ENCODE peak calls at places on chromosomes 11 and 22, in six cellular contexts. I is endothelial cell of umbilical vein, R is mammary epithelial cell, F is fibroblast of lung, T is SK-N-SH, S is H1. A is an unnamed sample.

GRCh38 chr11:2151500-2152257 is 9.3 kb downstream of the INS start:
- DNase-seq in T (peak; percentile 90), F (peak; percentile 71), S (peak; percentile 91), R (peak; percentile 36), I (peak; percentile 74), A (peak; percentile 80)

GRCh38 chr11:120344302-120345004 is 8.2 kb downstream of the ARHGEF12 start:
- DNase-seq in T (no peak), S (no peak), I (no peak), R (peak; percentile 83), F (peak; percentile 52), A (peak; percentile 75)

GRCh38 chr11:65321076-65321475 is 6.4 kb downstream of the CDC42EP2 start:
- DNase-seq in I (no peak), S (no peak), R (no peak), F (no peak), T (no peak), A (no peak)

GRCh38 chr22:42595434-42595833 is 19.2 kb downstream of the POLDIP3 start:
- DNase-seq in S (no peak), F (no peak), I (no peak), R (no peak), T (no peak), A (no peak)

GRCh38 chr11:70719516-70719915 is 321.2 kb downstream of the CTTN start:
- DNase-seq in I (no peak), T (no peak), R (no peak), S (no peak), F (no peak), A (no peak)

GRCh38 chr11:79258606-79259005 is 182.2 kb downstream of the TENM4 start:
- DNase-seq in I (no peak), R (no peak), T (no peak), F (no peak), S (no peak), A (no peak)

GRCh38 chr22:30940655-30941362 is 27.8 kb downstream of the MORC2 start:
- DNase-seq in R (no peak), F (no peak), S (no peak), T (no peak), I (no peak), A (no peak)

GRCh38 chr22:35725521-35725920 is 7.8 kb downstream of the APOL5 start:
- DNase-seq in S (no peak), R (no peak), T (no peak), I (no peak), F (no peak), A (no peak)

GRCh38 chr22:37312549-37313183 is 30.4 kb downstream of the CYTH4 start:
- DNase-seq in T (no peak), R (no peak), F (no peak), S (no peak), I (no peak), A (no peak)

GRCh38 chr11:33730716-33731115 is 5.5 kb downstream of the CD59 start:
- DNase-seq in I (no peak), S (no peak), F (no peak), T (no peak), R (no peak), A (no peak)

GRCh38 chr11:102347526-102348331 is 715 bp downstream of the BIRC2 start:
- DNase-seq in F (peak; percentile 55), S (no peak), I (peak; percentile 54), T (peak; percentile 27), R (peak; percentile 64), A (peak; percentile 40)

GRCh38 chr11:132838621-132839020 is 693.7 kb downstream of the OPCML start:
- DNase-seq in R (peak; percentile 19), F (peak; percentile 45), T (no peak), S (no peak), I (no peak), A (no peak)

GRCh38 chr11:2928605-2929510 is at the start of gene PHLDA2:
- DNase-seq in F (peak; percentile 77), S (peak; percentile 75), I (peak; percentile 59), R (peak; percentile 74), T (peak; percentile 74), A (no peak)

GRCh38 chr11:4697583-4697982 is at the start of gene OR51E2:
- DNase-seq in R (peak; percentile 8), T (no peak), S (no peak), F (no peak), I (no peak), A (no peak)

GRCh38 chr11:44842219-44842618 is 108.5 kb downstream of the TP53I11 start:
- DNase-seq in R (no peak), F (peak; percentile 65), T (no peak), S (no peak), I (no peak), A (no peak)

GRCh38 chr11:76631566-76632308 is 38.8 kb downstream of the LRRC32 start:
- DNase-seq in T (no peak), S (no peak), R (no peak), I (peak; percentile 74), F (no peak), A (no peak)

GRCh38 chr22:16838073-16838472 is 12.9 kb upstream of the XKR3 start:
- DNase-seq in F (no peak), S (no peak), T (no peak), I (no peak), R (no peak), A (no peak)

GRCh38 chr11:35173011-35173511 is 34.1 kb downstream of the CD44 start:
- DNase-seq in S (no peak), R (no peak), F (peak; percentile 87), I (no peak), T (no peak), A (no peak)

GRCh38 chr11:116794851-116795250 is 3.2 kb upstream of the APOA5 start:
- DNase-seq in R (no peak), I (no peak), S (no peak), T (no peak), F (no peak), A (no peak)

GRCh38 chr11:64248578-64248977 is 1.8 kb upstream of the PPP1R14B start:
- DNase-seq in S (peak; percentile 70), F (no peak), T (no peak), R (no peak), I (no peak), A (no peak)

GRCh38 chr22:36017661-36018091 is 10.9 kb downstream of the RBFOX2 start:
- DNase-seq in R (no peak), F (no peak), T (peak; percentile 68), I (no peak), S (no peak), A (no peak)

GRCh38 chr11:60852639-60853468 is 2.9 kb downstream of the PTGDR2 start:
- DNase-seq in S (peak; percentile 60), F (no peak), R (no peak), I (no peak), T (no peak), A (no peak)

GRCh38 chr22:20011993-20012740 is 4.5 kb downstream of the ARVCF start:
- DNase-seq in R (no peak), I (no peak), T (no peak), S (no peak), F (no peak), A (no peak)

GRCh38 chr11:967995-968751 is 42.5 kb downstream of the AP2A2 start:
- DNase-seq in R (no peak), T (no peak), S (no peak), F (no peak), I (no peak), A (no peak)

GRCh38 chr11:8383227-8383626 is 119.5 kb upstream of the LMO1 start:
- DNase-seq in I (no peak), R (no peak), T (no peak), S (no peak), F (no peak), A (no peak)

GRCh38 chr11:3959015-3959917 is 103.8 kb downstream of the STIM1 start:
- DNase-seq in I (no peak), S (no peak), F (peak; percentile 33), R (peak; percentile 79), T (no peak), A (no peak)

GRCh38 chr11:102244681-102245409 is 72.4 kb upstream of the BIRC3 start:
- DNase-seq in R (peak; percentile 95), T (no peak), F (peak; percentile 69), I (no peak), S (no peak), A (no peak)

DNA sequence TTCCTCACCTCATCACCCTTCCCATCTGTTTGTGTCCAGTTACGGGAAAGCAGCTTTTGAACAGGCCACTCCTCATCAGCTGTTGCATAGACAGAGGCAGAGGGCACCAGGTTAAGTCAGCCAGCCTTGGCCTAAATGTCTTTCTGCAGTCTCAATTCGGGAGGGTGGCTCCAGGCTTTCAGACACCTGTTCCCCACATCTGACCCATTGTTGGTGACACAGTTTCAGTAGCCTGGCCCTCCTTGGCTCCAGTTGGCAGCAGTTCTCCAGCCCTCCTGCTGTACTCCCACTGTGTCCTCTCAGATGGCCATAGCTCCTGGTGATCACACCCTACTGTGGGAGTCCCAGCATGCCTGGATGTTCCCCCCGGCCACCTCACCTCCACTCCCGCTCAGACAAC is 70.8 kb upstream of the MYOD1 start:
- DNase-seq in I (no peak), S (no peak), R (no peak), T (no peak), F (no peak), A (no peak)
- H3K9ac ChIP-seq in I (no peak overlapping the region), S (no peak overlapping the region), R (no peak overlapping the region), T (no peak overlapping the region), F (no peak overlapping the region), A (no peak overlapping the region)

DNA sequence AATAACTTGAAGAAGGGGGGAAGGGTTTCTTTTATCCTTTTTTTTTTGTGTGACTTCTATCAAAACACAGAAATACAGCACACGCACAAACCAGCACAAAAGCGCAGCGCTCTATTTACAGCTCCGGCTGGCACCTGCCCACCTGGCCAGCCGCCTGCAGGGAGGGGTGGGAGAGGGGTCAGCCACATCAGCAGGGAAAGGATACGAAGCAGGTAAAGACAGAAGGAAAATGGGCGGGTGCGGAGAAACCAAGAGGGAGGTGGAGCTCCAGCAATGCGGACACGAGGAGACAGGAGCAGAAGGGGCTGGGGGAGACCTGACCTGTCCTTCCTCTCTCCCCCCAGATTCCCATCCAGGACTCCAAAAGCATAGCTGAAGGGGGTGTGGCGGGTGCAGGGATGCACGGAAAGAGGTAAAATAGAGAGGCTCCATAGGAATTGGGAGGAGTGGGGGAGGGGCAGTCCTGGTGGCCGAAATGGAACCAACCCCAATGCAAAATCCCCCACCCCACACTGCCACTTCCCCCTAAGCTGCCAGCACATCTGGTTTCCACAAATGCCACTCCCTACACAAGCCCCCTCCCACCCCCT is 14.1 kb downstream of the CXCR5 start:
- DNase-seq in I (no peak), S (no peak), F (no peak), R (no peak), T (no peak), A (no peak)
- H3K4me2 ChIP-seq in I (no peak overlapping the region), S (no peak overlapping the region), F (no peak overlapping the region), R (no peak overlapping the region), T (no peak overlapping the region), A (no peak overlapping the region)

GRCh38 chr22:49367016-49367697 is 460.5 kb downstream of the BRD1 start:
- DNase-seq in F (no peak), T (no peak), I (no peak), R (no peak), S (no peak), A (no peak)
- H3K9ac ChIP-seq in F (no peak overlapping the region), T (no peak overlapping the region), I (no peak overlapping the region), R (no peak overlapping the region), S (no peak overlapping the region), A (no peak overlapping the region)

DNA sequence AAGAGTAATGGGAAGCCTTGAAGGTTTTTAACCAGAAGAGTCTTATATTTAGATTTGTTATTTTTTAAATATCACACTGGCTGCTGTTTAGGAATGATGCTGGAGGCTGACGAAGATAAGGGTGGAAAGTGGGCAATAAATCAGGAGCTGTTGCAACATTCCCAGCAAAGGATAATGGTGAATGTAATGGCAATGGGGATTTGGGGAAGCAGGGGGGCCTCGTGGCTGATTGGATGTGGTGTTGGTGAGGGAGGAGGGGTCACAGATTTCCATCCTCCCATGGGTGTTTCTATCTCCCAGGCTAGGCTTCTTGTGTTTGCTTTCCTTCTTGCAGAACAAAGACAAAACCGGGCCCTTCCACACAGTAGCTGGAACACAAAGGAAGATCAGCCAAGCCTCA is 80.8 kb downstream of the PIWIL4 start:
- DNase-seq in F (peak; percentile 27), T (peak; percentile 40), S (peak; percentile 46), I (no peak), R (no peak), A (no peak)
- H3K4me2 ChIP-seq in F (no peak overlapping the region), T (no peak overlapping the region), S (peak overlapping the region; percentile 6), I (no peak overlapping the region), R (no peak overlapping the region), A (no peak overlapping the region)

A was measured in DND-41.